ENCODE peak calls at places on chromosomes 16 and 17, in eight cellular contexts. I, A, S, B, X, Q, C and K are unnamed samples.
A peak's percentile ranks its signal among the peaks of the same experiment; 100 is the strongest.

GRCh38 chr17:45073414-45074070 is 12.4 kb downstream of the NMT1 start:
- DNase-seq in I (no peak), A (no peak), S (peak; percentile 94), B (no peak), X (peak; percentile 98), Q (no peak), C (no peak), K (no peak)

GRCh38 chr16:11835891-11836652 is 15.3 kb downstream of the RSL1D1 start:
- DNase-seq in I (no peak), A (no peak), S (peak; percentile 71), B (no peak), X (peak; percentile 27), Q (peak; percentile 21), C (no peak), K (no peak)

GRCh38 chr17:47850692-47851573 is at the start of gene SP6:
- DNase-seq in I (peak; percentile 84), A (peak; percentile 35), S (peak; percentile 62), B (peak; percentile 58), X (peak; percentile 14), Q (peak; percentile 92), C (no peak), K (peak; percentile 72)

GRCh38 chr16:84423416-84423837 is 55.1 kb downstream of the ATP2C2 start:
- DNase-seq in I (peak; percentile 8), A (no peak), S (peak; percentile 42), B (peak; percentile 14), X (peak; percentile 39), Q (peak; percentile 1), C (no peak), K (no peak)

GRCh38 chr17:82957961-82958491 is 118.2 kb upstream of the ZNF750 start:
- DNase-seq in I (no peak), A (peak; percentile 11), S (no peak), B (no peak), X (no peak), Q (peak; percentile 58), C (no peak), K (no peak)

GRCh38 chr17:31724026-31724425 is 135.0 kb downstream of the COPRS start:
- DNase-seq in I (no peak), A (no peak), S (peak; percentile 84), B (peak; percentile 74), X (peak; percentile 79), Q (no peak), C (no peak), K (no peak)

GRCh38 chr16:77574867-77575619 is 140.2 kb upstream of the ADAMTS18 start:
- DNase-seq in I (no peak), A (no peak), S (peak; percentile 71), B (peak; percentile 98), X (no peak), Q (no peak), C (no peak), K (no peak)

GRCh38 chr17:5468075-5468473 is 708 bp downstream of the DHX33 start:
- DNase-seq in I (no peak), A (no peak), S (no peak), B (no peak), X (no peak), Q (no peak), C (no peak), K (no peak)

GRCh38 chr17:81365148-81365600 is 30.1 kb upstream of the BAHCC1 start:
- DNase-seq in I (peak; percentile 87), A (no peak), S (peak; percentile 77), B (peak; percentile 61), X (peak; percentile 76), Q (peak; percentile 90), C (peak; percentile 74), K (no peak)

GRCh38 chr16:28069921-28070794 is 6.6 kb upstream of the GSG1L start:
- DNase-seq in I (no peak), A (no peak), S (no peak), B (no peak), X (peak; percentile 9), Q (no peak), C (peak; percentile 47), K (no peak)

GRCh38 chr16:52453661-52454060 is 93.3 kb downstream of the TOX3 start:
- DNase-seq in I (no peak), A (no peak), S (no peak), B (no peak), X (no peak), Q (no peak), C (no peak), K (no peak)

GRCh38 chr17:2412561-2413021 is 11.7 kb upstream of the MNT start:
- DNase-seq in I (no peak), A (no peak), S (peak; percentile 35), B (peak; percentile 39), X (peak; percentile 44), Q (peak; percentile 41), C (no peak), K (peak; percentile 69)

GRCh38 chr16:70703041-70703834 is 17.4 kb upstream of the MTSS2 start:
- DNase-seq in I (no peak), A (peak; percentile 52), S (peak; percentile 47), B (no peak), X (peak; percentile 94), Q (no peak), C (no peak), K (peak; percentile 85)

GRCh38 chr16:82758904-82759303 is 132.1 kb downstream of the CDH13 start:
- DNase-seq in I (no peak), A (no peak), S (no peak), B (no peak), X (no peak), Q (no peak), C (no peak), K (no peak)

GRCh38 chr17:44144966-44145739 is 3.4 kb downstream of the HROB start:
- DNase-seq in I (no peak), A (no peak), S (no peak), B (no peak), X (no peak), Q (no peak), C (no peak), K (no peak)

GRCh38 chr16:56357765-56358322 is 67.5 kb downstream of the AMFR start:
- DNase-seq in I (peak; percentile 45), A (peak; percentile 15), S (peak; percentile 28), B (no peak), X (no peak), Q (peak; percentile 62), C (no peak), K (peak; percentile 23)
- TF ChIP-seq CTCF in I (no peak), A (no peak), S (no peak), B (no peak), X (no peak), Q (no peak), C (no peak), K (peak; percentile 17)

GRCh38 chr16:78576941-78577340 is 477.5 kb downstream of the WWOX start:
- DNase-seq in I (no peak), A (no peak), S (no peak), B (no peak), X (no peak), Q (no peak), C (no peak), K (no peak)

GRCh38 chr16:78577597-78577996 is 478.1 kb downstream of the WWOX start:
- DNase-seq in I (no peak), A (no peak), S (no peak), B (no peak), X (no peak), Q (no peak), C (no peak), K (no peak)

GRCh38 chr16:78574571-78574970 is 475.1 kb downstream of the WWOX start:
- DNase-seq in I (no peak), A (no peak), S (no peak), B (no peak), X (no peak), Q (no peak), C (no peak), K (no peak)

GRCh38 chr16:78584213-78584860 is 484.9 kb downstream of the WWOX start:
- DNase-seq in I (no peak), A (no peak), S (no peak), B (no peak), X (no peak), Q (no peak), C (no peak), K (no peak)

GRCh38 chr16:78579020-78579419 is 479.6 kb downstream of the WWOX start:
- DNase-seq in I (no peak), A (no peak), S (no peak), B (no peak), X (no peak), Q (no peak), C (no peak), K (no peak)
- H3K4me3 ChIP-seq in I (no peak overlapping the region), A (no peak overlapping the region), S (no peak overlapping the region), B (no peak overlapping the region), X (no peak overlapping the region), Q (no peak overlapping the region), C (no peak overlapping the region), K (no peak overlapping the region)

GRCh38 chr17:50213026-50214015 is 11.9 kb upstream of the COL1A1 start:
- DNase-seq in I (no peak), A (no peak), S (no peak), B (no peak), X (no peak), Q (no peak), C (no peak), K (no peak)

GRCh38 chr17:50211249-50212120 is 10.1 kb upstream of the COL1A1 start:
- DNase-seq in I (no peak), A (no peak), S (peak; percentile 64), B (no peak), X (no peak), Q (no peak), C (no peak), K (no peak)

GRCh38 chr17:50210249-50211225 is 9.1 kb upstream of the COL1A1 start:
- DNase-seq in I (no peak), A (peak; percentile 57), S (peak; percentile 99), B (peak; percentile 38), X (peak; percentile 98), Q (no peak), C (peak; percentile 88), K (peak; percentile 89)

GRCh38 chr17:50209472-50210248 is 8.2 kb upstream of the COL1A1 start:
- DNase-seq in I (peak; percentile 68), A (peak; percentile 90), S (peak; percentile 100), B (no peak), X (peak; percentile 100), Q (peak; percentile 83), C (peak; percentile 93), K (peak; percentile 92)

DNA sequence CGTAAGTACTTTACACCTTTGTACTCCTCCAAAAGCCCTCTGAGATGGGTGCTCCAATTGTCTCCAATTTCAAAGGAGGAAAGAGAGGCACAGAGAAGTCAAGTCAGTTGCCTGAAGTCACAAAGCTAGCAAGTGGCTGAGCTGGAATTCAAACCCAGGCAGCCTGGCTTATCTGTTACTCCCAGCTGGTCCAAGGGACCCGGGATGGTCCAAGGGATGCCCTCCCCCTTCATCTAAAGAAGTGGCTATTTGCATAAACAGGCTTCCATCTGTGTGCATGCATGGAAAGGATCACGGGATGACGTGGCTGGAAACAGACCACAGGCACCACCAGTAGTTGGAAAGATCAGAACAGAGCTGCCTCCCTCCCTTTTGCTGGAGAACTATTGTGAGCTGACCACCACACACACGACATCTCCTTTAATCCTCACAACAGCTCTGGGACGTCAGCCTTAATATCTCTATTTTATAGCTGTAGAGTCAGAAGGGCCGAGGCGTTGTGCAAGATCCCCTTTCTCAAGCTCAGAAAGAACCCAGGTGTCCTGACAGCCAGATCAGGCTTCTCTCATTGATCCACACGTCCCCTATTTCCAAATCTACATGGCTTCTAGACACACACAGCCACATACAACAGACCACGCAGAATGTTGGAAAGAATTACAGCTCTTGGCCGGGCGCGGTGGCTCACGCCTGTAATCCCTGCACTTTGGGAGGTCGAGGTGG is 10.9 kb upstream of the COL1A1 start:
- DNase-seq in I (no peak), A (no peak), S (peak; percentile 89), B (no peak), X (peak; percentile 85), Q (no peak), C (no peak), K (no peak)
- H3K4me1 ChIP-seq in I (peaks cover 28% of the 10 kb centered on the region), A (peaks cover 53% of the 10 kb centered on the region), S (peaks cover 44% of the 10 kb centered on the region), B (peaks cover 7% of the 10 kb centered on the region), X (peaks cover 52% of the 10 kb centered on the region), Q (peaks cover 26% of the 10 kb centered on the region), C (peaks cover 25% of the 10 kb centered on the region), K (peaks cover 37% of the 10 kb centered on the region)

GRCh38 chr16:54361813-54362212 is 75.2 kb upstream of the IRX3 start:
- DNase-seq in I (no peak), A (no peak), S (peak; percentile 7), B (no peak), X (no peak), Q (no peak), C (no peak), K (no peak)
- TF ChIP-seq CTCF in I (no peak), A (no peak), S (peak; percentile 11), B (no peak), X (no peak), Q (no peak), C (no peak), K (peak; percentile 30)